ENCODE peak calls at places on chromosome 21, in four cellular contexts. L is IMR-90, F is A549, B is SK-N-SH. N is an unnamed sample.

GRCh38 chr21:34968414-34969333 is 80.4 kb downstream of the RUNX1 start:
- DNase-seq in L (no peak), F (no peak), B (no peak), N (peak)

GRCh38 chr21:15520811-15521643 is 208.8 kb upstream of the USP25 start:
- DNase-seq in L (peak), F (no peak), B (peak), N (peak)

GRCh38 chr21:42280356-42281195 is 34.6 kb downstream of the TFF3 start:
- DNase-seq in L (no peak), F (no peak), B (no peak), N (no peak)

GRCh38 chr21:16084776-16085364 is 355.1 kb downstream of the USP25 start:
- DNase-seq in L (peak), F (no peak), B (no peak), N (no peak)

GRCh38 chr21:19463966-19464365 is 1060.4 kb upstream of the TMPRSS15 start:
- DNase-seq in L (no peak), F (no peak), B (no peak), N (no peak)

GRCh38 chr21:9837946-9838801 is 683.2 kb upstream of the TPTE start:
- DNase-seq in L (no peak), F (no peak), B (peak), N (no peak)

GRCh38 chr21:37165606-37166005 is 92.6 kb downstream of the TTC3 start:
- DNase-seq in L (no peak), F (no peak), B (no peak), N (no peak)

GRCh38 chr21:19130379-19131028 is 726.9 kb upstream of the TMPRSS15 start:
- DNase-seq in L (no peak), F (no peak), B (no peak), N (no peak)

GRCh38 chr21:29514652-29515247 is 216.0 kb downstream of the BACH1 start:
- DNase-seq in L (no peak), F (no peak), B (no peak), N (no peak)

GRCh38 chr21:34186119-34186719 is 112.8 kb downstream of the MRPS6 start:
- DNase-seq in L (no peak), F (no peak), B (no peak), N (no peak)

GRCh38 chr21:34986561-34987533 is 62.3 kb downstream of the RUNX1 start:
- DNase-seq in L (peak), F (no peak), B (no peak), N (peak)

GRCh38 chr21:21751286-21751685 is 753.1 kb downstream of the NCAM2 start:
- DNase-seq in L (no peak), F (no peak), B (no peak), N (no peak)

GRCh38 chr21:15627011-15627410 is 102.8 kb upstream of the USP25 start:
- DNase-seq in L (no peak), F (no peak), B (no peak), N (no peak)

GRCh38 chr21:34899302-34899701 is 149.8 kb downstream of the RUNX1 start:
- DNase-seq in L (no peak), F (no peak), B (no peak), N (no peak)

GRCh38 chr21:33334191-33334590 is 9.4 kb downstream of the IFNAR1 start:
- DNase-seq in L (no peak), F (no peak), B (no peak), N (no peak)

GRCh38 chr21:33207471-33208149 is 22.1 kb upstream of the IFNAR2 start:
- DNase-seq in L (no peak), F (no peak), B (no peak), N (no peak)

GRCh38 chr21:39444406-39445145 is 1.0 kb downstream of the LCA5L start:
- DNase-seq in L (peak), F (peak), B (peak), N (no peak)

GRCh38 chr21:42144679-42145568 is 73.8 kb downstream of the UMODL1 start:
- DNase-seq in L (no peak), F (no peak), B (no peak), N (no peak)

GRCh38 chr21:34983680-34984086 is 65.4 kb downstream of the RUNX1 start:
- DNase-seq in L (peak), F (no peak), B (no peak), N (no peak)

GRCh38 chr21:42655797-42656770 is 2.7 kb downstream of the PDE9A start:
- DNase-seq in L (no peak), F (no peak), B (no peak), N (no peak)

GRCh38 chr21:19731251-19731650 is 1267.0 kb upstream of the NCAM2 start:
- DNase-seq in L (no peak), F (no peak), B (no peak), N (no peak)

GRCh38 chr21:33896691-33897090 is 18.9 kb downstream of the ATP5PO start:
- DNase-seq in L (no peak), F (no peak), B (no peak), N (no peak)

GRCh38 chr21:39048574-39048973 is 134.7 kb downstream of the PSMG1 start:
- DNase-seq in L (peak), F (no peak), B (no peak), N (no peak)

GRCh38 chr21:22791376-22791775 is 1793.2 kb downstream of the NCAM2 start:
- DNase-seq in L (no peak), F (no peak), B (no peak), N (no peak)

GRCh38 chr21:37784591-37785318 is 131.5 kb downstream of the KCNJ6 start:
- DNase-seq in L (no peak), F (no peak), B (no peak), N (no peak)

GRCh38 chr21:46438241-46438640 is 20.4 kb upstream of the DIP2A start:
- DNase-seq in L (no peak), F (no peak), B (no peak), N (no peak)

GRCh38 chr21:15820857-15821256 is 91.1 kb downstream of the USP25 start:
- DNase-seq in L (peak), F (no peak), B (no peak), N (no peak)

GRCh38 chr21:38574895-38575294 is 76.6 kb upstream of the ERG start:
- DNase-seq in L (no peak), F (no peak), B (no peak), N (no peak)

GRCh38 chr21:35147439-35147838 is 98.3 kb upstream of the RUNX1 start:
- DNase-seq in L (no peak), F (no peak), B (no peak), N (no peak)

GRCh38 chr21:42590431-42591131 is 62.8 kb upstream of the PDE9A start:
- DNase-seq in L (no peak), F (no peak), B (no peak), N (no peak)

GRCh38 chr21:38308010-38308784 is 51.4 kb downstream of the KCNJ15 start:
- DNase-seq in L (peak), F (no peak), B (no peak), N (no peak)

GRCh38 chr21:24995206-24995605 is 612.1 kb downstream of the MRPL39 start:
- DNase-seq in L (no peak), F (no peak), B (no peak), N (no peak)

GRCh38 chr21:17818158-17819113 is 720 bp downstream of the C21orf91 start:
- DNase-seq in L (peak), F (peak), B (peak), N (peak)

GRCh38 chr21:14886001-14886400 is 178.8 kb downstream of the NRIP1 start:
- DNase-seq in L (no peak), F (no peak), B (no peak), N (no peak)

DNA sequence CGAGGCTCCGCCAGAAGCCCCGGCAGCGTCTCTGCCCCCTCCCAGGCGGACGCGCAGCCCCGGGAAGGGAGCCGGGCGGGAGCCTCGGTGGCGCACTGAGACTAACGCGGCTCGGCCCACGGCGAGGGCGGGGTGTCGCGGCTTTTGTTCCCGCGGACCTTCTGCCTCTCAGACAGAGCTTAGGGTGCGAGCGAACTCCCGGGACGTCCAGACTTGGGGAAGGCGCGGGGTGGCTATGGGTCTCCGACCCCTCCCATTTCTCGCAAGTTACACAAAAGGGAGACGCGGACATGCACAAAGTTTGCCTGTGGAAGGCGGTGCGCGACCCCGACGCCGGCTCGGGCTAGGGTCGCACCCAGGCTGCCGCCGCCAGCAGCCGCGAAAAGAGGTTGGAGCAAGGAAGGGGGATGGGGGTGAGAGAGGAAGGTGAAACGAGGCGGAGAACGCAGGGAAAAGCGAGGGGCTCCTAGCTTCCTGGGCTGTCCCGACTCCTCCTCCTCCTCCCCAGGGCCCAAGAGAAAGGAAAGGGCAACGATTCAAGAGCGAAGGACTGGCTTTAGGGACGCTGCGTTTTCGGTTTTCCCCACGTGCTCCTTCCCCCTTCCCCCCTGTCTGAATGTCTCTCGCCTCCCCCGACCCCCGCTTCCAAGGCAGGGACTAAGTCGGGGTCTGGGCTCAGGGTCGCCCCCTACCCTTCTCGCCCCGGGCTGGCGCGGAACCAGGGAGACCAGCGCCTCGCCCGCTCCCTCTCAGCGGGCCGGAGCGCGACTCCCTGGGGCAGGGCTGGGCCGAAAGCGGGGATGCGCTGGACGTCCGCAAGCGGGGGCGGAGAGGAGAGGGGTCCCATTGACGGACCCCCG is 729 bp downstream of the APP start:
- DNase-seq in L (peak), F (peak), B (peak), N (no peak)
- TF ChIP-seq RFX5 in L (no peak), F (no peak), B (no peak), N (no peak)

DNA sequence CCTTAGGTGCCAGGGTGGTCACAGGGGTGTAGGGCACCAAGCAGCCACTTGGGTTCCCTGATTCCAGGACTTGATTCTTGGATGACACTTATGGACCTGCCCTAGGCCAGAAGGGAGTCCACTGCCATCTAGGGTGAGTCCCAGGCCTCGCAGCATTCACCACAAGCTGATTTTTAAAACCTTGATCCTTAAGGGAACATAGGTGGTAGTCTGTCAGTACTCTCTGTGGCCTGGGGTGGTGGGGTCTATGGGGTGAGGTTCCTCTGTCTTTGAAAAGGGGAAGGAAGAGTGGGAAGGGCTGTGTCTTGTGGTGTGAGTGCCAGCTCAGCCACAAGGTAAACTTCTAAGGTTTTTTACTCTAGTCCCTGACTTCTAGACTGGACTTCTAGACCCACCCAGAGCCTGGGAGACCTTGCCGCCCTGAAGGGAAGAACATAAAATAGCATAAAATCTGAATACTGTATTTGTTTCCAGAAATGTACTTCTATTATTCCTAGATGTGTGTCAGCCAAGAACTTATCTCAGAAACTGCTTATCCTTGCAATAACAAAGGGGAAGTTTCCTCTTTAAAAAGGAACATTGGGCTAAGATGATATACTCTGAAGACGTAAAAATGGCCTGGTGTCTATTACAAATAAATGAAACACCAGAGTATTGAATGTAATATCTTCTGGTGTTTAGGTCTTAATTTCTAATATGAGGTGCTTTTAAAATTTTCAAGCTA is 757.3 kb downstream of the LTN1 start:
- DNase-seq in L (no peak), F (no peak), B (no peak), N (no peak)
- TF ChIP-seq RFX5 in L (no peak), F (no peak), B (no peak), N (no peak)

DNA sequence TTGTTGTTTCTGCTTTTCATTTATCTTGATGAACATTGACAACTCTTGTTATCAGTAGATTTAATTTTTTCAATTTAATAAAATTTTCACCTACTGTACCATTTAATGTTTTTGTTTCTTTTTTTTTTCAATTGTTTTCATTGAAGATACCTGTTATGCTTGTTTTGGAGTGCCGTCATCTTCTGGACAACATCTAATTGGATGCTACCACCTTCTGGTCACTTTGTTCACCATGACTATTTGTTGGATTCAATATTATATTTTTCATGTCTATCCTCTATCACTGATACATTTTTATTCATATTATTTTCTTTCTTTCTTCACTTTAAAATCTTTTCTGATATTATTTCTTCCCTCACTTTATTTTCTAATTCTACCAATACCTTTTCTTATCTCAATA is 14.0 kb downstream of the KRTAP21-2 start:
- DNase-seq in L (no peak), F (no peak), B (no peak), N (no peak)
- TF ChIP-seq RFX5 in L (no peak), F (no peak), B (no peak), N (no peak)

GRCh38 chr21:40926238-40926637 is 79.3 kb upstream of the DSCAM start:
- DNase-seq in L (no peak), F (no peak), B (no peak), N (no peak)
- TF ChIP-seq RFX5 in L (no peak), F (no peak), B (no peak), N (no peak)

GRCh38 chr21:45164124-45164511 is 89.7 kb downstream of the ADARB1 start:
- DNase-seq in L (peak), F (no peak), B (no peak), N (no peak)
- TF ChIP-seq RFX5 in L (no peak), F (no peak), B (no peak), N (no peak)

GRCh38 chr21:36164427-36164784 is 7.8 kb downstream of the DOP1B start:
- DNase-seq in L (no peak), F (no peak), B (peak), N (peak)

GRCh38 chr21:36163780-36164426 is 7.3 kb downstream of the DOP1B start:
- DNase-seq in L (no peak), F (no peak), B (no peak), N (no peak)

GRCh38 chr21:36159356-36159921 is 2.8 kb downstream of the DOP1B start:
- DNase-seq in L (no peak), F (no peak), B (no peak), N (no peak)

GRCh38 chr21:36162631-36163030 is 6.0 kb downstream of the DOP1B start:
- DNase-seq in L (no peak), F (no peak), B (no peak), N (no peak)

GRCh38 chr21:36160850-36161178 is 4.2 kb downstream of the DOP1B start:
- DNase-seq in L (no peak), F (no peak), B (no peak), N (no peak)
- TF ChIP-seq RFX5 in L (no peak), F (no peak), B (no peak), N (no peak)

N was measured in HepG2.